ENCODE peak calls at places on chromosome 5, in seven cellular contexts. R is IMR-90; Y is T follicular helper cell; M is brain microvascular endothelial cell; T is posterior cingulate gyrus; B is CD4-positive, CD25-positive, alpha-beta regulatory T cell; P is GM06990. Z is an unnamed sample.

GRCh38 chr5:3481175-3481574 is 114.5 kb upstream of the IRX1 start:
- DNase-seq in R (no peak), Y (no peak), M (no peak), T (no peak), B (no peak), P (no peak), Z (no peak)

GRCh38 chr5:178416919-178417318 is 173.3 kb downstream of the COL23A1 start:
- DNase-seq in R (peak), Y (no peak), M (peak), T (no peak), B (no peak), P (no peak), Z (no peak)

GRCh38 chr5:373710-374602 is 52.4 kb downstream of the AHRR start:
- DNase-seq in R (peak), Y (no peak), M (no peak), T (no peak), B (peak), P (peak), Z (no peak)

GRCh38 chr5:177067491-177067890 is 19.2 kb upstream of the FGFR4 start:
- DNase-seq in R (no peak), Y (no peak), M (no peak), T (no peak), B (no peak), P (no peak), Z (no peak)

GRCh38 chr5:137739737-137740136 is 3.8 kb upstream of the KLHL3 start:
- DNase-seq in R (no peak), Y (no peak), M (no peak), T (no peak), B (no peak), P (no peak), Z (no peak)

GRCh38 chr5:112957970-112958773 is 18.4 kb upstream of the DCP2 start:
- DNase-seq in R (peak), Y (no peak), M (peak), T (peak), B (no peak), P (no peak), Z (peak)

GRCh38 chr5:130651440-130651839 is 513.6 kb downstream of the HINT1 start:
- DNase-seq in R (no peak), Y (no peak), M (no peak), T (no peak), B (no peak), P (no peak), Z (no peak)

GRCh38 chr5:173217626-173218397 is 17.2 kb downstream of the NKX2-5 start:
- DNase-seq in R (no peak), Y (no peak), M (no peak), T (no peak), B (no peak), P (no peak), Z (no peak)

GRCh38 chr5:139342423-139342723 is 719 bp downstream of the PAIP2 start:
- DNase-seq in R (no peak), Y (peak), M (no peak), T (no peak), B (no peak), P (no peak), Z (no peak)

GRCh38 chr5:179158556-179158955 is 98.4 kb downstream of the ZNF354C start:
- DNase-seq in R (no peak), Y (no peak), M (no peak), T (no peak), B (no peak), P (no peak), Z (no peak)

GRCh38 chr5:144427871-144428270 is 257.2 kb downstream of the KCTD16 start:
- DNase-seq in R (no peak), Y (no peak), M (no peak), T (no peak), B (no peak), P (no peak), Z (no peak)

GRCh38 chr5:115349001-115349817 is 52.8 kb upstream of the CCDC112 start:
- DNase-seq in R (peak), Y (no peak), M (peak), T (no peak), B (no peak), P (no peak), Z (no peak)

Z was measured in hippocampal formation.